ENCODE peak calls at places on chromosomes 11 and 22, in four cellular contexts. One of them, this sample, is unnamed.

GRCh38 chr11:115384236-115384635 is 120.0 kb downstream of the CADM1 start:
- DNase-seq in A549: no peak
- DNase-seq in K562: no peak
- DNase-seq in HepG2: no peak
- DNase-seq in this sample: no peak

GRCh38 chr22:44400763-44401060 is 88.0 kb upstream of the SHISAL1 start:
- DNase-seq in HepG2: no peak
- DNase-seq in K562: no peak
- DNase-seq in A549: no peak
- DNase-seq in this sample: no peak

GRCh38 chr11:15189646-15190365 is 75.1 kb downstream of the INSC start:
- DNase-seq in HepG2: no peak
- DNase-seq in A549: no peak
- DNase-seq in K562: no peak
- DNase-seq in this sample: no peak

GRCh38 chr11:45021001-45021400 is 70.3 kb upstream of the TP53I11 start:
- DNase-seq in K562: no peak
- DNase-seq in A549: no peak
- DNase-seq in HepG2: no peak
- DNase-seq in this sample: no peak

GRCh38 chr11:38814670-38815069 is 2216.6 kb upstream of the RAG2 start:
- DNase-seq in A549: no peak
- DNase-seq in HepG2: no peak
- DNase-seq in K562: no peak
- DNase-seq in this sample: no peak

GRCh38 chr11:5123802-5124521 is 14.2 kb downstream of the OR52A5 start:
- DNase-seq in A549: peak
- DNase-seq in K562: peak
- DNase-seq in HepG2: peak
- DNase-seq in this sample: peak

GRCh38 chr22:19643448-19644313 is 70.6 kb upstream of the SEPTIN5 start:
- DNase-seq in K562: peak
- DNase-seq in A549: no peak
- DNase-seq in HepG2: no peak
- DNase-seq in this sample: no peak

GRCh38 chr11:128214263-128214662 is 373.1 kb downstream of the ETS1 start:
- DNase-seq in K562: no peak
- DNase-seq in A549: no peak
- DNase-seq in HepG2: no peak
- DNase-seq in this sample: no peak

GRCh38 chr11:14384338-14384737 is 25.4 kb upstream of the RRAS2 start:
- DNase-seq in K562: no peak
- DNase-seq in HepG2: no peak
- DNase-seq in A549: no peak
- DNase-seq in this sample: no peak

GRCh38 chr11:3995307-3995706 is 99.3 kb upstream of the RRM1 start:
- DNase-seq in K562: no peak
- DNase-seq in A549: no peak
- DNase-seq in HepG2: no peak
- DNase-seq in this sample: no peak

GRCh38 chr11:78251083-78251699 is 62.5 kb downstream of the USP35 start:
- DNase-seq in HepG2: peak
- DNase-seq in K562: no peak
- DNase-seq in A549: no peak
- DNase-seq in this sample: no peak

GRCh38 chr22:17243524-17243923 is 24.3 kb upstream of the ADA2 start:
- DNase-seq in HepG2: no peak
- DNase-seq in A549: no peak
- DNase-seq in K562: peak
- DNase-seq in this sample: no peak

GRCh38 chr11:96188625-96189006 is 154.4 kb downstream of the MAML2 start:
- DNase-seq in A549: no peak
- DNase-seq in K562: peak
- DNase-seq in HepG2: peak
- DNase-seq in this sample: no peak

GRCh38 chr11:102111787-102112653 is 1.8 kb downstream of the YAP1 start:
- DNase-seq in HepG2: peak
- DNase-seq in A549: peak
- DNase-seq in K562: no peak
- DNase-seq in this sample: no peak

GRCh38 chr11:33722579-33723234 is 13.5 kb downstream of the CD59 start:
- DNase-seq in A549: no peak
- DNase-seq in HepG2: no peak
- DNase-seq in K562: peak
- DNase-seq in this sample: no peak

DNA sequence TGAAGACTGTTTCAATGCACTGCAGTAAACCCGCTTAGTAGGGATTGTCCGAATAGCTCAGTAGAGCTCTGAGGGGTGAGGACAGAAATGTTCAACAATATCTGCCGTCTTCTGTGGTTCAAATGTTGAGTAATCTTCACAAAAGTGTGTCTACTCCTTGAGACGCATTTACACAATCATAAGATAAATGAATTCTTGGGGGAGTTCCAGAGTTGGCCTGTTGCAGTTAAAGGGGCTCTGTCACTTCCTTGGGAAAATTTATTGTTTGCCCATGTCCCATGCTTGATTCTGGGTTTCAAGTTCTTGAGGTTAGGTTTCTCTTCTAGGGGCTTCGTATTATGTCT is 614 bp downstream of the ANO3 start:
- DNase-seq in HepG2: no peak
- DNase-seq in A549: no peak
- DNase-seq in K562: no peak
- DNase-seq in this sample: no peak
- TF ChIP-seq HMGXB4 in HepG2: no peak
- TF ChIP-seq HMGXB4 in A549: no peak
- TF ChIP-seq HMGXB4 in K562: no peak
- TF ChIP-seq HMGXB4 in this sample: no peak

GRCh38 chr22:27438271-27438980 is 363.1 kb downstream of the MN1 start:
- DNase-seq in K562: no peak
- DNase-seq in HepG2: no peak
- DNase-seq in A549: no peak
- DNase-seq in this sample: no peak
- TF ChIP-seq ESRRA in K562: no peak
- TF ChIP-seq ESRRA in HepG2: no peak
- TF ChIP-seq ESRRA in A549: no peak
- TF ChIP-seq ESRRA in this sample: no peak

GRCh38 chr22:36135306-36135705 is 25.2 kb downstream of the APOL3 start:
- DNase-seq in A549: no peak
- DNase-seq in HepG2: no peak
- DNase-seq in K562: no peak
- DNase-seq in this sample: no peak

GRCh38 chr22:36131907-36132306 is 28.6 kb downstream of the APOL3 start:
- DNase-seq in HepG2: no peak
- DNase-seq in K562: no peak
- DNase-seq in A549: no peak
- DNase-seq in this sample: no peak

GRCh38 chr22:36136988-36137387 is 23.6 kb downstream of the APOL3 start:
- DNase-seq in K562: no peak
- DNase-seq in HepG2: no peak
- DNase-seq in A549: no peak
- DNase-seq in this sample: no peak

GRCh38 chr22:36134167-36134566 is 26.4 kb downstream of the APOL3 start:
- DNase-seq in HepG2: no peak
- DNase-seq in K562: no peak
- DNase-seq in A549: no peak
- DNase-seq in this sample: no peak

GRCh38 chr22:36136475-36136874 is 24.1 kb downstream of the APOL3 start:
- DNase-seq in K562: no peak
- DNase-seq in A549: no peak
- DNase-seq in HepG2: no peak
- DNase-seq in this sample: no peak
- TF ChIP-seq HMGXB4 in K562: no peak
- TF ChIP-seq HMGXB4 in A549: no peak
- TF ChIP-seq HMGXB4 in HepG2: no peak
- TF ChIP-seq HMGXB4 in this sample: no peak

GRCh38 chr22:49587987-49588386 is 239.7 kb downstream of the BRD1 start:
- DNase-seq in A549: no peak
- DNase-seq in K562: no peak
- DNase-seq in HepG2: no peak
- DNase-seq in this sample: peak

GRCh38 chr22:49586244-49586748 is 241.4 kb downstream of the BRD1 start:
- DNase-seq in A549: no peak
- DNase-seq in K562: no peak
- DNase-seq in HepG2: peak
- DNase-seq in this sample: no peak

GRCh38 chr22:49588739-49589138 is 238.9 kb downstream of the BRD1 start:
- DNase-seq in HepG2: no peak
- DNase-seq in K562: no peak
- DNase-seq in A549: no peak
- DNase-seq in this sample: no peak

GRCh38 chr22:49586873-49587272 is 240.8 kb downstream of the BRD1 start:
- DNase-seq in HepG2: no peak
- DNase-seq in A549: no peak
- DNase-seq in K562: no peak
- DNase-seq in this sample: peak

DNA sequence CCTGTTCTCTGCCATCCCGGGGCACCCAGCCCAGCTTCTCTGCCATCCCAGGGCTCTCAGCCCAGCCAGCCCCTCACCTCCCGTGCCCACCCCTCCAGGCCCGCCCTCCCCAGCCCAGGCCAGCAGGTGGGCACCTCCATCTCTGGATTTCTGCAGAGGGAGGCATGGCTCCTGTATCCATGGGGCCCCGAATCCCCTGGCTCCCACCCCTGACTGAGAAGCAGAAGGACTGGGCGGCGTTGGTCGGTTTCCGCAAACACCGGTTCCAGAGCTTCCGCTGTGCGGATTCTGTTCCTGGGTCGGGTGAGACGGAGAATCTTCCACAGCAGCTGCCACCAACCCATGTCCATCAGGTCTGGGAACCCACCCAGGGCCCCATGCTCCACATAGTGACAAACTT is 240.3 kb downstream of the BRD1 start:
- DNase-seq in A549: no peak
- DNase-seq in K562: no peak
- DNase-seq in HepG2: no peak
- DNase-seq in this sample: no peak
- TF ChIP-seq ESRRA in A549: no peak
- TF ChIP-seq ESRRA in K562: no peak
- TF ChIP-seq ESRRA in HepG2: no peak
- TF ChIP-seq ESRRA in this sample: no peak

GRCh38 chr11:210803-211180 is 3.3 kb downstream of the RIC8A start:
- DNase-seq in HepG2: no peak
- DNase-seq in A549: no peak
- DNase-seq in K562: no peak
- DNase-seq in this sample: no peak

GRCh38 chr11:210122-210802 is 2.8 kb downstream of the RIC8A start:
- DNase-seq in K562: no peak
- DNase-seq in HepG2: no peak
- DNase-seq in A549: peak
- DNase-seq in this sample: no peak

GRCh38 chr11:208917-209260 is 1.4 kb downstream of the RIC8A start:
- DNase-seq in HepG2: no peak
- DNase-seq in K562: no peak
- DNase-seq in A549: peak
- DNase-seq in this sample: no peak

GRCh38 chr11:208177-208916 is 839 bp downstream of the RIC8A start:
- DNase-seq in K562: peak
- DNase-seq in HepG2: peak
- DNase-seq in A549: peak
- DNase-seq in this sample: peak

DNA sequence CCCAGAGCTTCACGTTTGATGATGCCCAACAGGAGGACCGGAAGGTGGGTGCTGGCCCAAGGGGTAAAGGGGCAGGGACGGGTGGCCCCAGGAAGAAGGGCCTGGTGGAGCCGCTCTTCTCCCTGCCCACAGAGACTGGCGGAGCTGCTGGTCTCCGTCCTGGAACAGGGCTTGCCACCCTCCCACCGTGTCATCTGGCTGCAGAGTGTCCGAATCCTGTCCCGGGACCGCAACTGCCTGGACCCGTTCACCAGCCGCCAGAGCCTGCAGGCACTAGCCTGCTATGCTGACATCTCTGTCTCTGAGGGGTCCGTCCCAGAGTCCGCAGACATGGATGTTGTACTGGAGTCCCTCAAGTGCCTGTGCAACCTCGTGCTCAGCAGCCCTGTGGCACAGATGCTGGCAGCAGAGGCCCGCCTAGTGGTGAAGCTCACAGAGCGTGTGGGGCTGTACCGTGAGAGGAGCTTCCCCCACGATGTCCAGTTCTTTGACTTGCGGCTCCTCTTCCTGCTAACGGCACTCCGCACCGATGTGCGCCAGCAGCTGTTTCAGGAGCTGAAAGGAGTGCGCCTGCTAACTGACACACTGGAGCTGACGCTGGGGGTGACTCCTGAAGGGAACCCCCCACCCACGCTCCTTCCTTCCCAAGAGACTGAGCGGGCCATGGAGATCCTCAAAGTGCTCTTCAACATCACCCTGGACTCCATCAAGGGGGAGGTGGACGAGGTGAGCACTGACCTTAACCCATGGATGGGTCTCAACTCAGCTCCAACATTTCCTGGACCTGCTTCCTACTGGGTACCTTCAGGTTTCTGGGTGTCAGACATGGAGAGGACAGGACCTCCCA is 2.0 kb downstream of the RIC8A start:
- DNase-seq in K562: no peak
- DNase-seq in A549: peak
- DNase-seq in HepG2: no peak
- DNase-seq in this sample: no peak
- TF ChIP-seq HMGXB4 in K562: no peak
- TF ChIP-seq HMGXB4 in A549: no peak
- TF ChIP-seq HMGXB4 in HepG2: no peak
- TF ChIP-seq HMGXB4 in this sample: no peak

GRCh38 chr11:67273260-67273990 is 7.2 kb downstream of the GRK2 start:
- DNase-seq in A549: no peak
- DNase-seq in HepG2: no peak
- DNase-seq in K562: no peak
- DNase-seq in this sample: peak
- TF ChIP-seq ESRRA in A549: no peak
- TF ChIP-seq ESRRA in HepG2: no peak
- TF ChIP-seq ESRRA in K562: no peak
- TF ChIP-seq ESRRA in this sample: no peak

GRCh38 chr11:66970808-66971442 is 4.2 kb upstream of the C11orf86 start:
- DNase-seq in K562: peak
- DNase-seq in HepG2: peak
- DNase-seq in A549: peak
- DNase-seq in this sample: no peak
- TF ChIP-seq HMGXB4 in K562: no peak
- TF ChIP-seq HMGXB4 in HepG2: peak
- TF ChIP-seq HMGXB4 in A549: no peak
- TF ChIP-seq HMGXB4 in this sample: no peak

GRCh38 chr11:100948936-100949335 is 180.7 kb downstream of the PGR start:
- DNase-seq in K562: no peak
- DNase-seq in HepG2: no peak
- DNase-seq in A549: no peak
- DNase-seq in this sample: no peak
- TF ChIP-seq ESRRA in K562: no peak
- TF ChIP-seq ESRRA in HepG2: no peak
- TF ChIP-seq ESRRA in A549: no peak
- TF ChIP-seq ESRRA in this sample: no peak

This sample was measured in WTC11.